ENCODE peak calls at places on chromosomes 6 and 20, in seven cellular contexts. F, B, R, U, J, V and M are unnamed samples.

GRCh38 chr6:7727951-7728854 is 2.3 kb downstream of the BMP6 start:
- DNase-seq in R (peak; percentile 22), U (no peak), V (peak; percentile 32), J (peak; percentile 43), B (no peak), F (peak; percentile 37), M (no peak)

GRCh38 chr6:23414204-23414501 is 711.9 kb upstream of the NRSN1 start:
- DNase-seq in B (no peak), U (peak; percentile 3), R (peak; percentile 21), V (no peak), J (no peak), F (peak; percentile 57), M (no peak)

GRCh38 chr6:137884428-137884827 is 17.4 kb downstream of the TNFAIP3 start:
- DNase-seq in R (no peak), V (no peak), F (no peak), J (no peak), U (no peak), B (no peak), M (no peak)

GRCh38 chr6:82240191-82240590 is 7.4 kb downstream of the IBTK start:
- DNase-seq in B (no peak), R (no peak), F (no peak), U (no peak), V (no peak), J (no peak), M (no peak)

GRCh38 chr20:15643713-15644112 is 929.5 kb downstream of the KIF16B start:
- DNase-seq in V (no peak), F (no peak), R (no peak), U (no peak), B (no peak), J (no peak), M (no peak)

GRCh38 chr6:158654498-158654897 is 4.6 kb downstream of the SYTL3 start:
- DNase-seq in U (no peak), B (peak; percentile 79), J (no peak), F (no peak), V (no peak), R (peak; percentile 94), M (peak; percentile 81)

GRCh38 chr20:44576297-44576696 is 6.1 kb upstream of the PKIG start:
- DNase-seq in B (no peak), F (no peak), R (peak; percentile 83), V (peak; percentile 36), J (no peak), U (peak; percentile 76), M (peak; percentile 11)

GRCh38 chr20:50794181-50794845 is 548 bp upstream of the BCAS4 start:
- DNase-seq in J (peak; percentile 57), V (no peak), B (no peak), F (no peak), U (no peak), R (no peak), M (peak; percentile 16)

GRCh38 chr6:72950114-72950860 is 275.0 kb downstream of the KHDC1L start:
- DNase-seq in J (no peak), F (no peak), B (no peak), V (no peak), U (peak; percentile 34), R (peak; percentile 94), M (no peak)

GRCh38 chr6:208379-208778 is 83.9 kb upstream of the DUSP22 start:
- DNase-seq in F (no peak), U (no peak), R (no peak), J (no peak), V (no peak), B (no peak), M (no peak)

GRCh38 chr6:156511051-156511450 is 266.1 kb upstream of the ARID1B start:
- DNase-seq in V (no peak), B (no peak), U (no peak), F (no peak), J (no peak), R (no peak), M (no peak)